ENCODE peak calls at places on chromosome 3, in seven cellular contexts. P is psoas muscle, H is lung, X is GM23338, E is pancreas, Y is heart right ventricle, V is OCI-LY7. Q is an unnamed sample. For H3K36me3, the result is how much of the 10 kb centered on the place peaks cover.

GRCh38 chr3:190097617-190098016 is 23.1 kb downstream of the P3H2 start:
- DNase-seq in P (no peak), H (no peak), X (peak), E (no peak), Y (no peak), V (no peak), Q (no peak)

GRCh38 chr3:113620091-113620490 is 76.4 kb downstream of the USF3 start:
- DNase-seq in P (no peak), H (no peak), X (no peak), E (no peak), Y (no peak), V (no peak), Q (no peak)

GRCh38 chr3:111369953-111370352 is 172.0 kb upstream of the CD96 start:
- DNase-seq in P (no peak), H (no peak), X (no peak), E (no peak), Y (no peak), V (no peak), Q (no peak)

GRCh38 chr3:107846282-107846852 is 244.5 kb downstream of the CD47 start:
- DNase-seq in P (peak), H (peak), X (peak), E (peak), Y (peak), V (peak), Q (no peak)

GRCh38 chr3:12442654-12443501 is 41.4 kb upstream of the TSEN2 start:
- DNase-seq in P (no peak), H (no peak), X (no peak), E (no peak), Y (peak), V (no peak), Q (no peak)

GRCh38 chr3:147297756-147298155 is 108.6 kb downstream of the ZIC4 start:
- DNase-seq in P (no peak), H (no peak), X (no peak), E (no peak), Y (no peak), V (no peak), Q (no peak)

GRCh38 chr3:114452176-114452744 is 158.4 kb downstream of the TIGIT start:
- DNase-seq in P (no peak), H (no peak), X (no peak), E (no peak), Y (no peak), V (peak), Q (no peak)

GRCh38 chr3:123113889-123114450 is 47.1 kb downstream of the PDIA5 start:
- DNase-seq in P (no peak), H (no peak), X (no peak), E (no peak), Y (no peak), V (no peak), Q (no peak)

GRCh38 chr3:157088506-157089454 is 71.2 kb downstream of the CCNL1 start:
- DNase-seq in P (peak), H (peak), X (peak), E (peak), Y (peak), V (peak), Q (peak)

GRCh38 chr3:151107177-151107576 is 21.7 kb downstream of the MED12L start:
- DNase-seq in P (no peak), H (no peak), X (peak), E (no peak), Y (no peak), V (no peak), Q (no peak)
- H3K4me3 ChIP-seq in P (no peak), H (no peak), X (no peak), E (no peak), Y (no peak), V (no peak), Q (no peak)

DNA sequence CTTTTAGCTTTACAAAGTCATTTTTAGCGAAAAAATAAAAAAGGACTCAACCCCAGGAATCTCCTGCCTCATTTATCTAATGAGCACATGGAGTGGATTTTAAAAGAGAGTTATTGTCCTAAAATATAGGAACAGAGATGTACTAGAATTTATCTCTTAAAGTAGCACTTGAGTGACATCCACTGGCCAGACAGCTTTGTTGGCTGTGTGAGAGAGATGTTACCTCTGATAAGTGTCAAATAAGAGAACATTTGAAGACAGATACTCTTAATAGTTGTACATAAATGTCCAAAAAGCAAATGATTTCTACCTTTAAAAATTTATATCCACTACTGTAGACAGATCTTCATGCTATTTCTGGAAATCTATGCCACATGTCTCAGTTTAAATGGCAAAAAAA is 12.3 kb upstream of the MFSD1 start:
- DNase-seq in P (no peak), H (no peak), X (no peak), E (no peak), Y (no peak), V (peak), Q (peak)
- TF ChIP-seq CTCF in P (peak), H (no peak), X (peak), E (no peak), Y (peak), V (peak), Q (no peak)

GRCh38 chr3:18422972-18423371 is 2.2 kb downstream of the SATB1 start:
- DNase-seq in P (no peak), H (no peak), X (peak), E (no peak), Y (no peak), V (no peak), Q (no peak)
- H3K36me3 ChIP-seq in P (under half), H (under half), X (under half), E (under half), Y (under half), V (under half), Q (under half)

GRCh38 chr3:24829632-24830229 is 335.1 kb upstream of the THRB start:
- DNase-seq in P (peak), H (peak), X (peak), E (peak), Y (no peak), V (no peak), Q (peak)
- H3K4me3 ChIP-seq in P (peak), H (peak), X (peak), E (peak), Y (peak), V (no peak), Q (no peak)

DNA sequence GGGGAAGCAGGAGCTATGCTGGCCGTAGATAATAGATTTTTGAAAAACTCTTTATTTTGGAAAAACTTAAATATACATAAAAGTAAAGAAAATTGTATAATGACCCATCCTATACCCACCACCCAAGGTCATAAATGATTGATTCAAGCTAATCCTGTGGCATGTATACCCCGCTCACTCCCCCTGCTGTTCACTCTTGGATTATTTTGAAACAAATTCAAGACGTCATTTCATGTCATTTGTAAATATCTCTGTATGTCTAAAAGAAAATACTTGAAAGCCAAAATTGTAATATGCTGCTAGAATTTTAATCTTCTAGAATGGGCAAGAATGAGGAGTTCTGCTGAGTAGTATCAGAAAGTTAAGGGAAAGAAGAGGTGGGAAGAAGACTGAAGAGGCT is 241.7 kb downstream of the FEZF2 start:
- DNase-seq in P (no peak), H (no peak), X (peak), E (no peak), Y (no peak), V (no peak), Q (no peak)
- TF ChIP-seq CTCF in P (peak), H (no peak), X (peak), E (no peak), Y (peak), V (peak), Q (no peak)

GRCh38 chr3:53240989-53241972 is 14.5 kb downstream of the TKT start:
- DNase-seq in P (peak), H (no peak), X (no peak), E (no peak), Y (no peak), V (no peak), Q (no peak)
- H3K36me3 ChIP-seq in P (half or more), H (under half), X (under half), E (under half), Y (under half), V (half or more), Q (under half)